ENCODE peak calls at places on chromosomes 5 and 9, in five cellular contexts. One of them, this sample, is unnamed.

GRCh38 chr5:150303070-150303595 is 428 bp upstream of the ARSI start:
- DNase-seq in bronchial epithelial cell: no peak
- DNase-seq in fibroblast of pulmonary artery: peak; percentile 72
- DNase-seq in PC-3: no peak
- DNase-seq in lung: no peak
- DNase-seq in this sample: no peak

GRCh38 chr9:8769153-8769552 is 969.6 kb upstream of the DMAC1 start:
- DNase-seq in bronchial epithelial cell: no peak
- DNase-seq in fibroblast of pulmonary artery: no peak
- DNase-seq in PC-3: no peak
- DNase-seq in lung: no peak
- DNase-seq in this sample: no peak

GRCh38 chr5:92064993-92065392 is 681.9 kb upstream of the ARRDC3 start:
- DNase-seq in bronchial epithelial cell: peak; percentile 22
- DNase-seq in fibroblast of pulmonary artery: no peak
- DNase-seq in PC-3: peak; percentile 17
- DNase-seq in lung: no peak
- DNase-seq in this sample: no peak

GRCh38 chr5:52870448-52870847 is 82.7 kb downstream of the ITGA1 start:
- DNase-seq in bronchial epithelial cell: peak; percentile 75
- DNase-seq in fibroblast of pulmonary artery: peak; percentile 51
- DNase-seq in PC-3: no peak
- DNase-seq in lung: no peak
- DNase-seq in this sample: peak; percentile 27

GRCh38 chr9:98168952-98169488 is 23.4 kb downstream of the CORO2A start:
- DNase-seq in bronchial epithelial cell: peak; percentile 70
- DNase-seq in fibroblast of pulmonary artery: peak; percentile 71
- DNase-seq in PC-3: peak; percentile 76
- DNase-seq in lung: no peak
- DNase-seq in this sample: peak; percentile 17

GRCh38 chr5:121525731-121526130 is 326.0 kb upstream of the FTMT start:
- DNase-seq in bronchial epithelial cell: no peak
- DNase-seq in fibroblast of pulmonary artery: no peak
- DNase-seq in PC-3: peak; percentile 22
- DNase-seq in lung: no peak
- DNase-seq in this sample: no peak

GRCh38 chr5:123155511-123155923 is 66.5 kb downstream of the PRDM6 start:
- DNase-seq in bronchial epithelial cell: no peak
- DNase-seq in fibroblast of pulmonary artery: no peak
- DNase-seq in PC-3: peak; percentile 53
- DNase-seq in lung: no peak
- DNase-seq in this sample: peak; percentile 41

GRCh38 chr5:16888694-16889124 is 47.4 kb downstream of the MYO10 start:
- DNase-seq in bronchial epithelial cell: peak; percentile 84
- DNase-seq in fibroblast of pulmonary artery: peak; percentile 79
- DNase-seq in PC-3: peak; percentile 87
- DNase-seq in lung: no peak
- DNase-seq in this sample: peak; percentile 75

GRCh38 chr5:135445306-135445940 is 1.7 kb downstream of the DCANP1 start:
- DNase-seq in bronchial epithelial cell: no peak
- DNase-seq in fibroblast of pulmonary artery: no peak
- DNase-seq in PC-3: no peak
- DNase-seq in lung: no peak
- DNase-seq in this sample: no peak

GRCh38 chr5:68949256-68949655 is 144.6 kb upstream of the SLC30A5 start:
- DNase-seq in bronchial epithelial cell: no peak
- DNase-seq in fibroblast of pulmonary artery: no peak
- DNase-seq in PC-3: no peak
- DNase-seq in lung: no peak
- DNase-seq in this sample: no peak

GRCh38 chr9:99634185-99634584 is 187.5 kb upstream of the NR4A3 start:
- DNase-seq in bronchial epithelial cell: no peak
- DNase-seq in fibroblast of pulmonary artery: no peak
- DNase-seq in PC-3: no peak
- DNase-seq in lung: no peak
- DNase-seq in this sample: no peak

GRCh38 chr5:102107865-102108264 is 188.2 kb downstream of the SLCO4C1 start:
- DNase-seq in bronchial epithelial cell: no peak
- DNase-seq in fibroblast of pulmonary artery: no peak
- DNase-seq in PC-3: no peak
- DNase-seq in lung: no peak
- DNase-seq in this sample: no peak

GRCh38 chr5:115415143-115415491 is 118.7 kb upstream of the CCDC112 start:
- DNase-seq in bronchial epithelial cell: peak; percentile 90
- DNase-seq in fibroblast of pulmonary artery: peak; percentile 92
- DNase-seq in PC-3: peak; percentile 86
- DNase-seq in lung: peak; percentile 91
- DNase-seq in this sample: peak; percentile 24

GRCh38 chr9:116280529-116280928 is 126.9 kb downstream of the PAPPA start:
- DNase-seq in bronchial epithelial cell: peak; percentile 59
- DNase-seq in fibroblast of pulmonary artery: no peak
- DNase-seq in PC-3: peak; percentile 3
- DNase-seq in lung: no peak
- DNase-seq in this sample: peak; percentile 47

GRCh38 chr9:37395663-37396062 is 26.8 kb upstream of the GRHPR start:
- DNase-seq in bronchial epithelial cell: no peak
- DNase-seq in fibroblast of pulmonary artery: no peak
- DNase-seq in PC-3: no peak
- DNase-seq in lung: no peak
- DNase-seq in this sample: no peak

GRCh38 chr9:16221350-16221749 is 649.1 kb downstream of the BNC2 start:
- DNase-seq in bronchial epithelial cell: no peak
- DNase-seq in fibroblast of pulmonary artery: no peak
- DNase-seq in PC-3: no peak
- DNase-seq in lung: no peak
- DNase-seq in this sample: no peak

GRCh38 chr9:33676746-33677505 is 118.4 kb upstream of the PRSS3 start:
- DNase-seq in bronchial epithelial cell: no peak
- DNase-seq in fibroblast of pulmonary artery: peak; percentile 8
- DNase-seq in PC-3: peak; percentile 25
- DNase-seq in lung: no peak
- DNase-seq in this sample: no peak

GRCh38 chr5:15320896-15321295 is 179.1 kb upstream of the FBXL7 start:
- DNase-seq in bronchial epithelial cell: no peak
- DNase-seq in fibroblast of pulmonary artery: no peak
- DNase-seq in PC-3: no peak
- DNase-seq in lung: no peak
- DNase-seq in this sample: no peak

GRCh38 chr9:113511856-113512761 is 48.6 kb downstream of the RGS3 start:
- DNase-seq in bronchial epithelial cell: peak; percentile 13
- DNase-seq in fibroblast of pulmonary artery: peak; percentile 35
- DNase-seq in PC-3: no peak
- DNase-seq in lung: no peak
- DNase-seq in this sample: peak; percentile 51

GRCh38 chr5:179614745-179615144 is 8.7 kb downstream of the HNRNPH1 start:
- DNase-seq in bronchial epithelial cell: no peak
- DNase-seq in fibroblast of pulmonary artery: no peak
- DNase-seq in PC-3: no peak
- DNase-seq in lung: no peak
- DNase-seq in this sample: no peak

GRCh38 chr9:137433916-137434431 is 7.2 kb downstream of the ENTPD8 start:
- DNase-seq in bronchial epithelial cell: no peak
- DNase-seq in fibroblast of pulmonary artery: no peak
- DNase-seq in PC-3: no peak
- DNase-seq in lung: no peak
- DNase-seq in this sample: no peak

GRCh38 chr9:130847306-130848217 is 12.5 kb downstream of the ABL1 start:
- DNase-seq in bronchial epithelial cell: peak; percentile 99
- DNase-seq in fibroblast of pulmonary artery: peak; percentile 100
- DNase-seq in PC-3: peak; percentile 91
- DNase-seq in lung: peak; percentile 72
- DNase-seq in this sample: peak; percentile 98

GRCh38 chr9:4700093-4700492 is 20.7 kb downstream of the CDC37L1 start:
- DNase-seq in bronchial epithelial cell: no peak
- DNase-seq in fibroblast of pulmonary artery: peak; percentile 36
- DNase-seq in PC-3: peak; percentile 28
- DNase-seq in lung: no peak
- DNase-seq in this sample: no peak

GRCh38 chr5:64632251-64632650 is 58.1 kb upstream of the SHISAL2B start:
- DNase-seq in bronchial epithelial cell: no peak
- DNase-seq in fibroblast of pulmonary artery: peak; percentile 27
- DNase-seq in PC-3: no peak
- DNase-seq in lung: peak; percentile 58
- DNase-seq in this sample: peak; percentile 44

GRCh38 chr9:99749641-99750040 is 72.0 kb upstream of the NR4A3 start:
- DNase-seq in bronchial epithelial cell: no peak
- DNase-seq in fibroblast of pulmonary artery: no peak
- DNase-seq in PC-3: no peak
- DNase-seq in lung: no peak
- DNase-seq in this sample: no peak

GRCh38 chr5:156920042-156920860 is 42.8 kb downstream of the TIMD4 start:
- DNase-seq in bronchial epithelial cell: no peak
- DNase-seq in fibroblast of pulmonary artery: no peak
- DNase-seq in PC-3: peak; percentile 22
- DNase-seq in lung: no peak
- DNase-seq in this sample: no peak

GRCh38 chr9:125754096-125754495 is 6.9 kb downstream of the PBX3 start:
- DNase-seq in bronchial epithelial cell: no peak
- DNase-seq in fibroblast of pulmonary artery: no peak
- DNase-seq in PC-3: no peak
- DNase-seq in lung: no peak
- DNase-seq in this sample: no peak

GRCh38 chr5:124747770-124748686 is 1.6 kb upstream of the ZNF608 start:
- DNase-seq in bronchial epithelial cell: peak; percentile 14
- DNase-seq in fibroblast of pulmonary artery: peak; percentile 50
- DNase-seq in PC-3: peak; percentile 21
- DNase-seq in lung: no peak
- DNase-seq in this sample: peak; percentile 40

GRCh38 chr5:5492087-5492933 is 69.8 kb downstream of the ICE1 start:
- DNase-seq in bronchial epithelial cell: peak; percentile 59
- DNase-seq in fibroblast of pulmonary artery: peak; percentile 73
- DNase-seq in PC-3: peak; percentile 72
- DNase-seq in lung: no peak
- DNase-seq in this sample: peak; percentile 63

GRCh38 chr5:116626272-116626723 is 51.7 kb upstream of the SEMA6A start:
- DNase-seq in bronchial epithelial cell: peak; percentile 67
- DNase-seq in fibroblast of pulmonary artery: peak; percentile 90
- DNase-seq in PC-3: no peak
- DNase-seq in lung: peak; percentile 72
- DNase-seq in this sample: peak; percentile 70

GRCh38 chr5:960551-960950 is 48.1 kb upstream of the NKD2 start:
- DNase-seq in bronchial epithelial cell: no peak
- DNase-seq in fibroblast of pulmonary artery: no peak
- DNase-seq in PC-3: no peak
- DNase-seq in lung: no peak
- DNase-seq in this sample: no peak

GRCh38 chr5:17206021-17206420 is 11.4 kb upstream of the BASP1 start:
- DNase-seq in bronchial epithelial cell: no peak
- DNase-seq in fibroblast of pulmonary artery: no peak
- DNase-seq in PC-3: peak; percentile 41
- DNase-seq in lung: no peak
- DNase-seq in this sample: no peak

GRCh38 chr9:2291980-2292704 is 277.0 kb downstream of the SMARCA2 start:
- DNase-seq in bronchial epithelial cell: peak; percentile 95
- DNase-seq in fibroblast of pulmonary artery: peak; percentile 45
- DNase-seq in PC-3: peak; percentile 55
- DNase-seq in lung: no peak
- DNase-seq in this sample: peak; percentile 16

GRCh38 chr9:133188006-133188842 is 20.8 kb downstream of the OBP2B start:
- DNase-seq in bronchial epithelial cell: peak; percentile 18
- DNase-seq in fibroblast of pulmonary artery: peak; percentile 7
- DNase-seq in PC-3: peak; percentile 48
- DNase-seq in lung: no peak
- DNase-seq in this sample: no peak
- TF ChIP-seq CTCF in bronchial epithelial cell: peak; percentile 22
- TF ChIP-seq CTCF in fibroblast of pulmonary artery: peak; percentile 28
- TF ChIP-seq CTCF in PC-3: peak; percentile 48
- TF ChIP-seq CTCF in lung: no peak
- TF ChIP-seq CTCF in this sample: peak; percentile 26

DNA sequence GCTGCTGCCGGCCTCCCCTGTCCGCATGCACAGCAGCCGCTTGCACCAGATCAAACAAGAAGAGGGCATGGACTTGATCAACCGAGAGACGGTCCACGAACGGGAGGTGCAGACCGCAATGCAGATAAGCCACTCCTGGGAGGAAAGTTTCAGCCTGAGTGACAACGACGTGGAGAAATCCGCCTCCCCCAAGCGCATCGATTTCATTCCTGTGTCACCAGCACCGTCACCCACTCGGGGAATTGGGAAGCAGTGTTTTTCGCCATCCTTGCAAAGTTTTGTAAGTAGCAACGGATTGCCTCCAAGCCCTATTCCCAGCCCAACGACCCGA is 75.3 kb downstream of the PIP5K1B start:
- DNase-seq in bronchial epithelial cell: no peak
- DNase-seq in fibroblast of pulmonary artery: no peak
- DNase-seq in PC-3: no peak
- DNase-seq in lung: no peak
- DNase-seq in this sample: no peak
- H3K4me3 ChIP-seq in bronchial epithelial cell: peak overlapping the region; percentile 77
- H3K4me3 ChIP-seq in fibroblast of pulmonary artery: peak overlapping the region; percentile 84
- H3K4me3 ChIP-seq in PC-3: peak overlapping the region; percentile 93
- H3K4me3 ChIP-seq in lung: peak overlapping the region; percentile 76
- H3K4me3 ChIP-seq in this sample: peak overlapping the region; percentile 90

DNA sequence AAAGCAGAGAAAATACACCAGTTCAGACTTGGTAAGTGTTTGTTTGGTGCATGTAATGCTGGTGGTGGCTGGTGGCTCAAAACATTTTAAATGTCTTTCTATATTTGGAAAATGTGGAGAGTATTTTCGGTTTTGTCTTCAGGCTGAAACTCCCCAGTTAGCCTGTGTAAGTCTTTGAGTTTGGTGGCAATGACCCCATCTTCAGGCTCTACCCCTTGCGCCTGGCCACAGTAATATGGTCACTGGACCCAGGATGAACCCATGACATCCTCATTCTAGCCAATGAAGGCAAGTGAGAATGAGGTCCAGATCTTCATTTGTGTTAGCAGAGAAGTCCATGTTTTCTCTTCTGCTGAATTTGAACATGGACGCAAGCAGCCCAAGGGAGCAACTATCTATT is 422.6 kb downstream of the BRINP1 start:
- DNase-seq in bronchial epithelial cell: no peak
- DNase-seq in fibroblast of pulmonary artery: no peak
- DNase-seq in PC-3: no peak
- DNase-seq in lung: no peak
- DNase-seq in this sample: no peak
- TF ChIP-seq CTCF in bronchial epithelial cell: no peak
- TF ChIP-seq CTCF in fibroblast of pulmonary artery: no peak
- TF ChIP-seq CTCF in PC-3: no peak
- TF ChIP-seq CTCF in lung: no peak
- TF ChIP-seq CTCF in this sample: no peak

GRCh38 chr9:92094655-92095054 is 20.6 kb downstream of the SPTLC1 start:
- DNase-seq in bronchial epithelial cell: peak; percentile 18
- DNase-seq in fibroblast of pulmonary artery: no peak
- DNase-seq in PC-3: peak; percentile 5
- DNase-seq in lung: no peak
- DNase-seq in this sample: peak; percentile 10

GRCh38 chr9:92097997-92098482 is 17.2 kb downstream of the SPTLC1 start:
- DNase-seq in bronchial epithelial cell: peak; percentile 73
- DNase-seq in fibroblast of pulmonary artery: peak; percentile 71
- DNase-seq in PC-3: no peak
- DNase-seq in lung: peak; percentile 57
- DNase-seq in this sample: peak; percentile 69

GRCh38 chr9:92095236-92095635 is 20.0 kb downstream of the SPTLC1 start:
- DNase-seq in bronchial epithelial cell: no peak
- DNase-seq in fibroblast of pulmonary artery: no peak
- DNase-seq in PC-3: no peak
- DNase-seq in lung: no peak
- DNase-seq in this sample: no peak

GRCh38 chr9:92100237-92100911 is 14.8 kb downstream of the SPTLC1 start:
- DNase-seq in bronchial epithelial cell: peak; percentile 93
- DNase-seq in fibroblast of pulmonary artery: peak; percentile 77
- DNase-seq in PC-3: peak; percentile 81
- DNase-seq in lung: no peak
- DNase-seq in this sample: peak; percentile 78

GRCh38 chr9:92098638-92099037 is 16.6 kb downstream of the SPTLC1 start:
- DNase-seq in bronchial epithelial cell: no peak
- DNase-seq in fibroblast of pulmonary artery: no peak
- DNase-seq in PC-3: no peak
- DNase-seq in lung: no peak
- DNase-seq in this sample: no peak
- H3K4me3 ChIP-seq in bronchial epithelial cell: no peak overlapping the region
- H3K4me3 ChIP-seq in fibroblast of pulmonary artery: no peak overlapping the region
- H3K4me3 ChIP-seq in PC-3: no peak overlapping the region
- H3K4me3 ChIP-seq in lung: no peak overlapping the region
- H3K4me3 ChIP-seq in this sample: no peak overlapping the region

This sample was measured in fibroblast of villous mesenchyme.